ENCODE peak calls at places on chromosomes 5 and 9, in eight cellular contexts. A is ovary, Z is A549, T is mammary epithelial cell, H is mucosa of descending colon, R is GM23338, D is thoracic aorta, G is psoas muscle. N is an unnamed sample.

GRCh38 chr5:172370237-172370640 is 84.1 kb downstream of the SH3PXD2B start:
- DNase-seq in A (no peak), Z (no peak), T (no peak), H (no peak), R (no peak), D (no peak), G (no peak), N (no peak)

GRCh38 chr5:137635521-137635921 is 100.4 kb downstream of the KLHL3 start:
- DNase-seq in A (no peak), Z (no peak), T (no peak), H (no peak), R (no peak), D (no peak), G (no peak), N (no peak)

GRCh38 chr9:137236936-137237421 is 4.1 kb upstream of the TUBB4B start:
- DNase-seq in A (no peak), Z (no peak), T (no peak), H (peak; percentile 23), R (no peak), D (no peak), G (no peak), N (no peak)

GRCh38 chr9:17793713-17794622 is 215.1 kb downstream of the SH3GL2 start:
- DNase-seq in A (no peak), Z (peak; percentile 13), T (peak; percentile 36), H (peak; percentile 36), R (peak; percentile 21), D (no peak), G (no peak), N (no peak)

GRCh38 chr5:88269222-88269771 is 652 bp upstream of the TMEM161B start:
- DNase-seq in A (no peak), Z (peak; percentile 3), T (peak; percentile 54), H (peak; percentile 10), R (peak; percentile 46), D (no peak), G (no peak), N (no peak)

GRCh38 chr5:172002310-172002709 is 4.1 kb downstream of the FBXW11 start:
- DNase-seq in A (no peak), Z (peak; percentile 36), T (no peak), H (peak; percentile 5), R (peak; percentile 51), D (no peak), G (no peak), N (no peak)

GRCh38 chr9:134585021-134585561 is 56.5 kb upstream of the COL5A1 start:
- DNase-seq in A (no peak), Z (no peak), T (no peak), H (no peak), R (no peak), D (no peak), G (no peak), N (no peak)

GRCh38 chr9:126292736-126293521 is 33.7 kb upstream of the MVB12B start:
- DNase-seq in A (no peak), Z (no peak), T (no peak), H (no peak), R (no peak), D (no peak), G (no peak), N (no peak)

GRCh38 chr5:71903826-71904225 is 184.8 kb downstream of the CARTPT start:
- DNase-seq in A (no peak), Z (no peak), T (no peak), H (no peak), R (no peak), D (no peak), G (no peak), N (no peak)

GRCh38 chr5:156825688-156826087 is 24.4 kb upstream of the PPP1R2B start:
- DNase-seq in A (no peak), Z (no peak), T (no peak), H (no peak), R (no peak), D (no peak), G (no peak), N (no peak)

GRCh38 chr5:160169326-160169725 is 50.1 kb upstream of the PWWP2A start:
- DNase-seq in A (no peak), Z (no peak), T (no peak), H (no peak), R (no peak), D (no peak), G (no peak), N (no peak)

GRCh38 chr9:111597852-111598729 is 1.4 kb downstream of the PTGR1 start:
- DNase-seq in A (peak; percentile 63), Z (peak; percentile 58), T (peak; percentile 62), H (peak; percentile 81), R (peak; percentile 91), D (no peak), G (peak; percentile 72), N (peak; percentile 80)

DNA sequence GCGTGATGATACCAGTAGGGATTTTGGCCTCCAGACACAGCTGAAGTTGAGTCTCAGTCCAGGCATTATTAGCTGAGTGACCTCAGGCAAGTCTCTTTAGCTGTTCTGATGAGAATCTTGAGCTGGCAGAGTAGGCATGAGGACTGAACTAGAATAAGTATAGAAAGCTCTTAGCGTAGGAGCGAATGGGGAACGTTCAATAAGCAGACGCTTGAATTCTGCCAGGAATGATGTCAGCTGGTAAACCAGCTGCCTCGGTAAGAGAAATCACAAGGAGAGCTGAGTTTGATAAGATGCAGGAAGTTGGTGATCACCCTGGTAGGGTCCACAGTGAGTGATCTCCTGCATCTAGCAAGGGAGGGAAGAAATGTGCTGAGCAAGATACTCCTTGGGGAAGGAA is 280.4 kb downstream of the NTRK2 start:
- DNase-seq in A (no peak), Z (no peak), T (no peak), H (no peak), R (no peak), D (no peak), G (no peak), N (no peak)
- H3K4me1 ChIP-seq in A (no peaks in the 10 kb centered on the region), Z (peaks cover 10% of the 10 kb centered on the region), T (peaks cover 31% of the 10 kb centered on the region), H (peaks cover 17% of the 10 kb centered on the region), R (no peaks in the 10 kb centered on the region), D (no peaks in the 10 kb centered on the region), G (no peaks in the 10 kb centered on the region), N (peaks cover 9% of the 10 kb centered on the region)

GRCh38 chr5:76990899-76991475 is 38.1 kb downstream of the CRHBP start:
- DNase-seq in A (no peak), Z (no peak), T (no peak), H (no peak), R (no peak), D (no peak), G (no peak), N (no peak)
- H3K4me3 ChIP-seq in A (no peak overlapping the region), Z (no peak overlapping the region), T (no peak overlapping the region), H (no peak overlapping the region), R (no peak overlapping the region), D (no peak overlapping the region), G (no peak overlapping the region), N (no peak overlapping the region)

DNA sequence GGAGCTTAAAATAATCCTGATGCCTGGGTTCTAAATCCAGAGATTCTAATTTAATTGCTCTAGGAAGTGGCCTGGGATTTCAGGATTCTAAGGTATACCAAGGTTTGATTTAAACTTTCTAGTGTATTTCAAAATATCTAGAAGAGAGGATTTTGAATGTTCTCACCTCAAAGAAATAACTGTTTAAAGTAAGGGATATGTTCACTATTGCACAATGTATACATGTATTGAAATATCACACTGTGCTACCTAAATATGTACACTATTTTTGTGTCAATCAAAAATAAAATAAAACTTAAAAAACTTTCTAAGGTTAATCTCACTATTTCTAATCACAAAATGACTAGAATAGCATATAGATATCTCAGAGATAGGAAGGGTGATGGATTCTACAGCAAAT is 34.0 kb downstream of the TNFSF8 start:
- DNase-seq in A (no peak), Z (no peak), T (no peak), H (no peak), R (no peak), D (no peak), G (no peak), N (no peak)
- H3K4me1 ChIP-seq in A (no peaks in the 10 kb centered on the region), Z (peaks cover 41% of the 10 kb centered on the region), T (peaks cover 33% of the 10 kb centered on the region), H (no peaks in the 10 kb centered on the region), R (no peaks in the 10 kb centered on the region), D (peaks cover 6% of the 10 kb centered on the region), G (no peaks in the 10 kb centered on the region), N (peaks cover 30% of the 10 kb centered on the region)

GRCh38 chr5:60802216-60802615 is 41.9 kb downstream of the ELOVL7 start:
- DNase-seq in A (no peak), Z (no peak), T (no peak), H (no peak), R (no peak), D (no peak), G (no peak), N (no peak)

GRCh38 chr5:60801406-60802090 is 42.5 kb downstream of the ELOVL7 start:
- DNase-seq in A (no peak), Z (no peak), T (no peak), H (no peak), R (no peak), D (no peak), G (no peak), N (no peak)

GRCh38 chr5:60794691-60795090 is 49.4 kb downstream of the ELOVL7 start:
- DNase-seq in A (no peak), Z (peak; percentile 29), T (no peak), H (no peak), R (peak; percentile 50), D (no peak), G (no peak), N (no peak)

GRCh38 chr5:60792438-60792837 is 51.6 kb downstream of the ELOVL7 start:
- DNase-seq in A (no peak), Z (no peak), T (no peak), H (no peak), R (no peak), D (no peak), G (no peak), N (no peak)

GRCh38 chr5:60797482-60798153 is 46.5 kb downstream of the ELOVL7 start:
- DNase-seq in A (no peak), Z (no peak), T (no peak), H (no peak), R (peak; percentile 86), D (no peak), G (no peak), N (no peak)
- H3K4me3 ChIP-seq in A (no peak overlapping the region), Z (no peak overlapping the region), T (no peak overlapping the region), H (no peak overlapping the region), R (peak overlapping the region; percentile 46), D (no peak overlapping the region), G (no peak overlapping the region), N (no peak overlapping the region)

N was measured in lower lobe of right lung.